ENCODE peak calls at places on chromosome 5, in five cellular contexts. F is cardiac muscle cell, Z is body of pancreas, L is esophagus squamous epithelium, A is Peyer's patch. S is an unnamed sample.

GRCh38 chr5:143986567-143987242 is 174.7 kb downstream of the HMHB1 start:
- DNase-seq in F (peak; percentile 84), Z (no peak), L (no peak), A (no peak), S (no peak)

GRCh38 chr5:110361501-110361900 is 365.0 kb downstream of the TMEM232 start:
- DNase-seq in F (no peak), Z (no peak), L (no peak), A (no peak), S (no peak)

GRCh38 chr5:95822408-95823240 is at the start of gene GLRX:
- DNase-seq in F (peak; percentile 85), Z (peak; percentile 79), L (peak; percentile 33), A (peak; percentile 94), S (peak; percentile 80)

GRCh38 chr5:93580387-93581100 is 475 bp downstream of the NR2F1-AS1 start:
- DNase-seq in F (peak; percentile 61), Z (no peak), L (no peak), A (no peak), S (no peak)

GRCh38 chr5:82522912-82523311 is 244.8 kb upstream of the RPS23 start:
- DNase-seq in F (no peak), Z (no peak), L (no peak), A (no peak), S (no peak)

GRCh38 chr5:42597318-42597937 is 159.2 kb upstream of the CCDC152 start:
- DNase-seq in F (no peak), Z (no peak), L (no peak), A (no peak), S (no peak)

GRCh38 chr5:2999926-3000325 is 248.4 kb upstream of the IRX2 start:
- DNase-seq in F (no peak), Z (no peak), L (no peak), A (no peak), S (no peak)

GRCh38 chr5:15612915-15613635 is 113.1 kb downstream of the FBXL7 start:
- DNase-seq in F (no peak), Z (no peak), L (no peak), A (no peak), S (no peak)

GRCh38 chr5:136004436-136004835 is 24.4 kb upstream of the TGFBI start:
- DNase-seq in F (no peak), Z (no peak), L (no peak), A (no peak), S (no peak)

GRCh38 chr5:32329395-32329834 is 16.7 kb upstream of the MTMR12 start:
- DNase-seq in F (peak; percentile 78), Z (peak; percentile 77), L (no peak), A (peak; percentile 85), S (peak; percentile 82)

GRCh38 chr5:62460578-62460983 is 48.0 kb downstream of the IPO11 start:
- DNase-seq in F (peak; percentile 81), Z (no peak), L (no peak), A (no peak), S (peak; percentile 6)

GRCh38 chr5:142735323-142736246 is 34.6 kb upstream of the ARHGAP26 start:
- DNase-seq in F (no peak), Z (no peak), L (no peak), A (no peak), S (no peak)

GRCh38 chr5:115573133-115573532 is 28.6 kb upstream of the FEM1C start:
- DNase-seq in F (peak; percentile 58), Z (no peak), L (no peak), A (no peak), S (no peak)

GRCh38 chr5:102595332-102595731 is 96.5 kb upstream of the SLCO6A1 start:
- DNase-seq in F (no peak), Z (no peak), L (no peak), A (no peak), S (no peak)

GRCh38 chr5:179418972-179419371 is 73.7 kb upstream of the ADAMTS2 start:
- DNase-seq in F (no peak), Z (no peak), L (no peak), A (no peak), S (no peak)

GRCh38 chr5:44665101-44665701 is 143.5 kb upstream of the MRPS30 start:
- DNase-seq in F (no peak), Z (no peak), L (no peak), A (no peak), S (no peak)

GRCh38 chr5:52864376-52864775 is 76.7 kb downstream of the ITGA1 start:
- DNase-seq in F (peak; percentile 86), Z (no peak), L (no peak), A (no peak), S (no peak)

GRCh38 chr5:79032031-79032711 is 37.3 kb downstream of the DMGDH start:
- DNase-seq in F (no peak), Z (no peak), L (no peak), A (no peak), S (no peak)

GRCh38 chr5:151125421-151125820 is 32.2 kb downstream of the ANXA6 start:
- DNase-seq in F (no peak), Z (no peak), L (no peak), A (peak; percentile 70), S (no peak)

GRCh38 chr5:74767579-74767913 is 497 bp downstream of the NSA2 start:
- DNase-seq in F (peak; percentile 72), Z (peak; percentile 11), L (no peak), A (no peak), S (no peak)

GRCh38 chr5:115169392-115170127 is at the start of gene TRIM36:
- DNase-seq in F (peak; percentile 94), Z (peak; percentile 97), L (peak; percentile 59), A (peak; percentile 97), S (peak; percentile 99)

GRCh38 chr5:39117401-39117800 is 43.2 kb upstream of the RICTOR start:
- DNase-seq in F (peak; percentile 13), Z (no peak), L (no peak), A (no peak), S (no peak)

GRCh38 chr5:12274236-12274635 is 370.0 kb upstream of the CTNND2 start:
- DNase-seq in F (no peak), Z (no peak), L (no peak), A (no peak), S (no peak)

GRCh38 chr5:172637122-172637580 is 3.9 kb upstream of the NEURL1B start:
- DNase-seq in F (no peak), Z (peak; percentile 46), L (no peak), A (peak; percentile 90), S (peak; percentile 94)

GRCh38 chr5:147949711-147950573 is 43.6 kb upstream of the C5orf46 start:
- DNase-seq in F (peak; percentile 53), Z (no peak), L (no peak), A (no peak), S (no peak)

GRCh38 chr5:156329197-156329611 is 2.2 kb downstream of the SGCD start:
- DNase-seq in F (no peak), Z (no peak), L (no peak), A (no peak), S (no peak)

GRCh38 chr5:34957857-34958690 is 28.7 kb downstream of the DNAJC21 start:
- DNase-seq in F (peak; percentile 45), Z (peak; percentile 46), L (no peak), A (no peak), S (no peak)

DNA sequence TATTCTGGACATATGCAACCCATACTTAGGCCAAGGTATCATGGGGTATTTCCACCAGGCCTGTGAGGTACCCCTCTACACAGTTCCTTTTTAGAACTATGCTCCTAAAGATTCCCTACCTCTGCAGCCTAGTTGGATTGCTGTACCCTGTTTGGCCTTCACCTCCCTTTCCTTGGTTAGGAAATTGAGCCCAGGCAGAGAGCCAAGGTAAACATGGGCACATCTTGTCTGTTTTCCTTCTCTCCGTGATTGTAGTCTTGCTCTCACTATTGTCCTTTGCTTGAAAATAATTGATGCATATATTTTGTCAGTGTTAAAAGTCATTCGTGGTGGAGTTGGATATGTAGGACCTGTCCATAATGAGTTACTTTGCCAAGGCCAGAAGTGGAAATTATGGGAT is 26.7 kb downstream of the BDP1 start:
- DNase-seq in F (peak; percentile 64), Z (peak; percentile 31), L (no peak), A (no peak), S (no peak)
- H3K36me3 ChIP-seq in F (peaks cover 26% of the 10 kb centered on the region), Z (peaks cover 2% of the 10 kb centered on the region), L (no peaks in the 10 kb centered on the region), A (no peaks in the 10 kb centered on the region), S (no peaks in the 10 kb centered on the region)

DNA sequence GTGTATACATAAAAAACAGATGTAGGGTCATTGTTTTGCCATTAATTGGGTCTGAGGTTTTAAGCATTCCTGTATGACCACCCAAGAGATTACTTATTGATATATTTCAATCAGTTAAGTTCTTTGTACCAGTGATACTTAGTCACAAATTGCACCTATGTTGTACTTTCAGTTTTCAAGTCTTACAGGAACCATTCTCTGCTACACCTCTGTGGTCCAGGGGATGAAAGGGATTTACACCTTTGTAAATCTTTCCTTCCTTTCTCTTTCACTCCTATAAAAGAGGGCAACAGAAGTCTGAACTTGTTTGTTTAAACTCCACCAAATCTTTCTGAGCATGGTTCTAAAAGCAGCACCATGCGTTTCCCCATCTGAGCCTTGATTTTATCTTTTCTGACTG is 86.1 kb downstream of the DEPDC1B start:
- DNase-seq in F (no peak), Z (no peak), L (no peak), A (no peak), S (no peak)
- H3K4me1 ChIP-seq in F (no peaks in the 10 kb centered on the region), Z (no peaks in the 10 kb centered on the region), L (no peaks in the 10 kb centered on the region), A (no peaks in the 10 kb centered on the region), S (no peaks in the 10 kb centered on the region)

DNA sequence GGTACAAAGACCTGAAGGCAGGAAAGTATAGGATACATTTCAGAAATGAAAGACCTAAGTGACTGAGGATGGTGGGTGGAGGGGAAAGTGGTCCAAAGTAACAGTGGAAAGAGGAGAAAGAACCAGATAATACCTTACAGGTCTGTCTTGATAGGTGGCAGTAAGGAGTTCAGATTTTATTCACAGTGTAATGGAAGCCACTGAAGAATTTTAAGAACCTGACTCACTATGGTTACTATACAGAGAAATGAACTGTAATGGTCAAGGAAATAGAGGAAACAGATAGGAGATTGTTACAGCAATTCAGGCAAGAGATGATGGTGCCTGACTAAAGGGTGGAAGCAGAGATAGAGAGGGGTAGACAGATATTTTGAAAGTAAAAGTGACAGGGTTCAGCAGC is 46.5 kb downstream of the EPB41L4A start:
- DNase-seq in F (no peak), Z (no peak), L (no peak), A (no peak), S (no peak)
- TF ChIP-seq CTCF in F (no peak), Z (no peak), L (no peak), A (no peak), S (no peak)

GRCh38 chr5:177511796-177512675 is 2.4 kb upstream of the DOK3 start:
- DNase-seq in F (no peak), Z (no peak), L (no peak), A (no peak), S (peak; percentile 54)
- H3K36me3 ChIP-seq in F (peaks cover 40% of the 10 kb centered on the region), Z (peaks cover 21% of the 10 kb centered on the region), L (peaks cover 36% of the 10 kb centered on the region), A (no peaks in the 10 kb centered on the region), S (no peaks in the 10 kb centered on the region)

DNA sequence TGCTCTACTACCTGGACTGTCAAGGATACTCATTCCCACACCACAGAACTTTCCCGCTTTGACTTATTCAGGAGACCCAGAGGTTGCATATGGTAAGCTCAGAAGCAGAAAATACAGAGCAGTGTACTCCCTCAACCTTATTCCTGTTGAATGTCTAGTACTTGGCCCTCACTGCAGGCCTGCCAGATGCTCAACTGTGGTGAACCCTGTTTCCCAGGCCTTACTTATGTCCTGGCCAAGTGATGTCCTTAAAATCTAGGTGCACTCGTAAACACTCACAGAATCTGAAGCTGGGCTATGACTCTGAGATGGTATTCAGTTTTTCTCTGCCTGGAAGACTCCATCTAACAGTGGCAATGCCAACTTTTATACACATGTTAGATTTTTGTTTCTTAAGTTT is 21.0 kb downstream of the DIAPH1 start:
- DNase-seq in F (no peak), Z (no peak), L (no peak), A (no peak), S (no peak)
- H3K4me1 ChIP-seq in F (no peaks in the 10 kb centered on the region), Z (peaks cover 7% of the 10 kb centered on the region), L (peaks cover 11% of the 10 kb centered on the region), A (no peaks in the 10 kb centered on the region), S (no peaks in the 10 kb centered on the region)

S was measured in mucosa of descending colon.